ENCODE peak calls at places on chromosomes 1 and 21, in four cellular contexts. A, Q, R and U are unnamed samples.

GRCh38 chr21:45655071-45655470 is 11.5 kb downstream of the PCBP3 start:
- DNase-seq in A (peak; percentile 67), R (no peak), Q (no peak), U (no peak)

GRCh38 chr1:233281711-233282581 is 13.6 kb downstream of the PCNX2 start:
- DNase-seq in R (no peak), Q (no peak), A (peak; percentile 88), U (no peak)

GRCh38 chr1:25021586-25022215 is 91.6 kb upstream of the RUNX3 start:
- DNase-seq in Q (no peak), R (no peak), A (no peak), U (no peak)

GRCh38 chr1:85137660-85138059 is 63.2 kb downstream of the SYDE2 start:
- DNase-seq in R (peak; percentile 96), Q (no peak), A (peak; percentile 18), U (no peak)

GRCh38 chr1:233965856-233966255 is 61.4 kb downstream of the SLC35F3 start:
- DNase-seq in A (no peak), R (no peak), Q (no peak), U (no peak)

GRCh38 chr1:10401281-10401680 is 2.4 kb downstream of the PGD start:
- DNase-seq in Q (no peak), A (peak; percentile 27), R (no peak), U (peak; percentile 7)

GRCh38 chr1:173870252-173871075 is 2.3 kb downstream of the ZBTB37 start:
- DNase-seq in R (no peak), A (no peak), Q (no peak), U (no peak)

GRCh38 chr1:206117151-206117948 is at the start of gene AVPR1B:
- DNase-seq in Q (no peak), R (no peak), A (peak; percentile 45), U (peak; percentile 62)

GRCh38 chr1:172002725-172003345 is 161.5 kb downstream of the DNM3 start:
- DNase-seq in A (peak; percentile 63), R (peak; percentile 60), Q (no peak), U (no peak)

GRCh38 chr1:156752843-156753486 is 1.5 kb upstream of the HDGF start:
- DNase-seq in R (no peak), Q (no peak), A (no peak), U (no peak)

GRCh38 chr1:66540434-66541032 is 6.6 kb downstream of the SGIP1 start:
- DNase-seq in Q (no peak), A (peak; percentile 83), R (no peak), U (no peak)

GRCh38 chr1:2850502-2850901 is 49.0 kb upstream of the TTC34 start:
- DNase-seq in Q (no peak), A (no peak), R (no peak), U (no peak)

GRCh38 chr1:229092377-229093257 is 178.3 kb upstream of the RAB4A start:
- DNase-seq in A (no peak), Q (no peak), R (no peak), U (no peak)